ENCODE peak calls at places on chromosomes 2 and 18, in ten cellular contexts. H, K, I, E, W, J, V, C, Q and T are unnamed samples.

GRCh38 chr2:101540518-101540917 is 65.6 kb upstream of the RFX8 start:
- DNase-seq in V (no peak), E (no peak), H (no peak), J (no peak), Q (no peak), I (no peak), C (no peak), W (no peak), K (no peak), T (no peak)

GRCh38 chr2:207356604-207357003 is 173.2 kb upstream of the CREB1 start:
- DNase-seq in H (no peak), K (no peak), J (no peak), C (no peak), W (no peak), I (no peak), E (no peak), Q (no peak), V (no peak), T (no peak)

GRCh38 chr2:150147889-150148683 is 339.4 kb downstream of the RND3 start:
- DNase-seq in J (no peak), I (no peak), V (no peak), H (no peak), W (no peak), C (no peak), Q (no peak), K (no peak), E (no peak), T (no peak)

GRCh38 chr2:122886479-122887130 is 1131.2 kb downstream of the TSN start:
- DNase-seq in J (no peak), V (no peak), H (no peak), E (no peak), I (no peak), C (no peak), W (no peak), Q (no peak), K (no peak), T (no peak)

GRCh38 chr2:119250891-119251290 is 27.3 kb downstream of the STEAP3 start:
- DNase-seq in E (no peak), H (no peak), V (no peak), I (no peak), J (no peak), C (no peak), K (no peak), W (no peak), Q (no peak), T (no peak)

GRCh38 chr2:17245921-17246320 is 272.3 kb downstream of the RAD51AP2 start:
- DNase-seq in K (no peak), I (no peak), J (no peak), W (no peak), C (no peak), Q (no peak), H (no peak), V (no peak), E (no peak), T (no peak)

GRCh38 chr2:63425606-63426005 is 162.7 kb downstream of the WDPCP start:
- DNase-seq in H (no peak), J (no peak), C (no peak), W (no peak), V (no peak), E (no peak), Q (no peak), I (no peak), K (no peak), T (no peak)

GRCh38 chr2:202564226-202564625 is 70.5 kb upstream of the FAM117B start:
- DNase-seq in J (no peak), K (no peak), V (no peak), W (no peak), H (no peak), Q (no peak), I (no peak), C (no peak), E (no peak), T (no peak)

GRCh38 chr2:144835634-144836351 is 315.9 kb upstream of the ZEB2 start:
- DNase-seq in C (no peak), K (no peak), Q (no peak), I (no peak), W (no peak), H (peak), V (no peak), J (no peak), E (no peak), T (no peak)

GRCh38 chr18:62634991-62635630 is 80.2 kb upstream of the PHLPP1 start:
- DNase-seq in V (no peak), C (no peak), W (no peak), I (peak), Q (no peak), K (no peak), E (no peak), J (no peak), H (no peak), T (no peak)

GRCh38 chr2:70684846-70685622 is 83.0 kb downstream of the ADD2 start:
- DNase-seq in C (no peak), V (no peak), J (peak), E (no peak), Q (no peak), I (no peak), W (no peak), K (no peak), H (no peak), T (no peak)

GRCh38 chr2:154692927-154693326 is 5.6 kb upstream of the KCNJ3 start:
- DNase-seq in C (no peak), Q (no peak), E (no peak), K (no peak), I (no peak), H (peak), J (no peak), W (peak), V (no peak), T (peak)

GRCh38 chr2:226452768-226453167 is 346.9 kb downstream of the IRS1 start:
- DNase-seq in H (no peak), Q (no peak), V (no peak), K (no peak), C (no peak), J (no peak), E (no peak), I (no peak), W (no peak), T (no peak)

GRCh38 chr2:75113217-75113616 is 86.1 kb downstream of the TACR1 start:
- DNase-seq in Q (peak), W (no peak), C (no peak), H (no peak), E (no peak), V (no peak), K (no peak), J (no peak), I (no peak), T (no peak)

GRCh38 chr2:203361922-203362321 is 33.7 kb downstream of the ABI2 start:
- DNase-seq in Q (no peak), I (no peak), V (no peak), H (no peak), K (no peak), C (no peak), E (no peak), J (no peak), W (no peak), T (no peak)

GRCh38 chr18:58511306-58511705 is 117.6 kb downstream of the ALPK2 start:
- DNase-seq in E (no peak), Q (no peak), K (no peak), H (no peak), C (no peak), I (no peak), J (no peak), V (no peak), W (no peak), T (no peak)

DNA sequence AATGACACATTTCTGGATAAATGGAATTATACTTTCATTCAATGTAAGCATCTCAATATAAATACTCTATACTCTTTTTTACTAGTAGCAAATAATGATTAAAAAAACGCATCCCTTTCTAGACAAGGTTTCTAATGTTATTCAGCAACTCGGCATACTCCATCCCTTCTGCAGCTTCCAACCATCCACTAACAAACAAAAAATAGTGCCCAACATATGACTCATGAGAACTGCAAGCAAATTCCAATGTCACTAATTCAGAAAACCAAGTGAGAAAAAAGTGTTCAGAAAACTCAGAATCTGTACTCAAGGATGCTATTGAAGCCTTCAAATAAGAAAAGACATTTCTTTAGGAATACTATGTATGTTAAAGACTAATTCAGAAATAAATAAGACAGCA is 140.0 kb downstream of the BAZ2B start:
- DNase-seq in I (no peak), H (no peak), E (no peak), Q (no peak), K (no peak), W (no peak), V (no peak), J (no peak), C (no peak), T (no peak)
- TF ChIP-seq POLR2A in I (no peak), H (no peak), E (no peak), Q (no peak), K (no peak), W (no peak), V (no peak), J (no peak), C (no peak), T (no peak)

DNA sequence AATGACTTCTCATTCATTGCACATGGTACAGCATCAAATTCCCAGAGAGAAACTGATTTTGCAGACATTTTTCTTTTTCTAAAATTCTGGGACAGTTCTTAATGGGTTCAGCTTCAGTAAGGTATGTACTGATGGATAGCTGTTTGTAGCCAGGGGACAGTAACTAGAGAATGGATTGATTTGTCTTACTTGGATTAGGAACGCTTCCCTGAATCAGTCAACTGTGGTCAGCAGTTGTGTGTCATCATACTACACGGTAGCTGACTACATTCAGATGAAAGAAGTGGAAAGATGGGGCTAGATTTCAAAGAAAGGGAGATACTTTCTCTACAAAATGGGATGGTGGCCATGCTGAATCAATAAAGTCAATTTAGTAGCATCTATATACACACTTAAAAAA is 431.4 kb downstream of the GRB14 start:
- DNase-seq in K (no peak), W (no peak), J (no peak), H (no peak), C (no peak), I (no peak), Q (no peak), E (no peak), V (no peak), T (no peak)
- H3K4me3 ChIP-seq in K (no peak), W (no peak), J (no peak), H (no peak), C (no peak), I (no peak), Q (no peak), E (no peak), V (no peak), T (no peak)

DNA sequence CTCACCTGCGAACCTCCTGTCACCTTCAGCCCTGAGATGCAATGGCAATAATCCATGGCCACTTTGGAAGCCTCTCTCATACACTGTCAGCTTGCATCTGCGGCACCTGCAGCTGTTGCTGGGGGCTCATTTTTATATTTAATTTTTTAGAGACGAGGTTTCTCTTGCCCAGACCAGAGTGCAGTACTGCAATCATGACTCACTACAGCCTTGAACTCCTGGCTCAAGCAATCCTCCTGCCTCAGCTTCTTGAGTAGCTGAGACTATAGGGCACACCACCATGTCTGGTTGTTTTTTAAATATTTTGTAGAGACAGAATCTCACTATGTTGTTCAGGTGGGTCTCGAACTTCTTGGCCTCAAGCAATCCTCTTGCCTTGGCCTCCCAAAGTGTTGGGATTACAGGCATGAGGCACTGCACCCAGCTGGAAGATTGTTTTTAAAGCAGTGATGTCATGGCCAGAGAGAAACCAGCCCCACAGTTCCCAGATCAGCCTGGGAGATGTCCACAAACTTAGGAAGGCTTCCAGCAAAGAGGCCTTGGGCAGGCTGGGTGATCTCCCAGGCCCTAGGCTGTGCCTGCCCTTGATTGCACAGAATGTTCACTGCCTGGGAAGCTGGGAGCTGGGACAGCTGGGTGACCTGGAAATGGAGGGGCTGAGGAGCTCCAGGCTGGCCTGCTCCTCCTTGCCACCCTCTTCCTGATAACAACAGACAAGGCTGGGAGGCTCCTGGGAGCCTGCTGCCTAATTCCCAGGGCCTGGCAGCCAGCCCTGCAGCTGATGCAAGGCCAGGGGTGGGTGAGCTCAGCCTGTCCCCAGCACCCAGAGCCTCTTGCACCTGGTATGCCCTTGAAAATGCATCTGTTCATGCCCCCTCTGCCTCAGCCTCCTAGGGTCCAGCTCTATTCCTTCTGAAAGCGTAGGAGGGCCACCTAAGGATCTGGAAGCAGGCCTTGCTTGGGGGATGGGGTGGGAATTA is 27.1 kb downstream of the SH2D6 start:
- DNase-seq in Q (no peak), C (peak), I (no peak), J (no peak), E (no peak), H (no peak), W (peak), K (no peak), V (peak), T (no peak)
- TF ChIP-seq POLR2A in Q (no peak), C (no peak), I (no peak), J (no peak), E (no peak), H (no peak), W (no peak), K (no peak), V (no peak), T (no peak)

DNA sequence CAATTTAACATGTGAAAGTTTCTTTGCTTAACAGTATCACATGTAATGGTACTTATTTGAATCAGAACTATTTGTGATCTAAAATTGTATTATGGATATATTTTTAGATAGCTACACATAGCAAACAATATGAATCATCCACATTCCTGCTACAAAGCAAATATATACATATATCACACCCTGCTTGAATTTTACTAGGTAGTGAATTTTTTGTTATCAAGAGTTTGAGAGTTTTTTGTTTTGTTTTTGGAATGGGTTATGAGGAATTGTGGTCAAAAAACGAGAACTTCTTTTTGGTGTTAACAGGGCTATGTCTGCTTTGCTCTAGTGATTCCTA is 635.7 kb downstream of the NRXN1 start:
- DNase-seq in J (no peak), V (no peak), W (no peak), E (no peak), I (no peak), H (no peak), C (no peak), Q (no peak), K (no peak), T (no peak)
- H3K4me3 ChIP-seq in J (no peak), V (no peak), W (no peak), E (no peak), I (no peak), H (no peak), C (no peak), Q (no peak), K (no peak), T (no peak)

DNA sequence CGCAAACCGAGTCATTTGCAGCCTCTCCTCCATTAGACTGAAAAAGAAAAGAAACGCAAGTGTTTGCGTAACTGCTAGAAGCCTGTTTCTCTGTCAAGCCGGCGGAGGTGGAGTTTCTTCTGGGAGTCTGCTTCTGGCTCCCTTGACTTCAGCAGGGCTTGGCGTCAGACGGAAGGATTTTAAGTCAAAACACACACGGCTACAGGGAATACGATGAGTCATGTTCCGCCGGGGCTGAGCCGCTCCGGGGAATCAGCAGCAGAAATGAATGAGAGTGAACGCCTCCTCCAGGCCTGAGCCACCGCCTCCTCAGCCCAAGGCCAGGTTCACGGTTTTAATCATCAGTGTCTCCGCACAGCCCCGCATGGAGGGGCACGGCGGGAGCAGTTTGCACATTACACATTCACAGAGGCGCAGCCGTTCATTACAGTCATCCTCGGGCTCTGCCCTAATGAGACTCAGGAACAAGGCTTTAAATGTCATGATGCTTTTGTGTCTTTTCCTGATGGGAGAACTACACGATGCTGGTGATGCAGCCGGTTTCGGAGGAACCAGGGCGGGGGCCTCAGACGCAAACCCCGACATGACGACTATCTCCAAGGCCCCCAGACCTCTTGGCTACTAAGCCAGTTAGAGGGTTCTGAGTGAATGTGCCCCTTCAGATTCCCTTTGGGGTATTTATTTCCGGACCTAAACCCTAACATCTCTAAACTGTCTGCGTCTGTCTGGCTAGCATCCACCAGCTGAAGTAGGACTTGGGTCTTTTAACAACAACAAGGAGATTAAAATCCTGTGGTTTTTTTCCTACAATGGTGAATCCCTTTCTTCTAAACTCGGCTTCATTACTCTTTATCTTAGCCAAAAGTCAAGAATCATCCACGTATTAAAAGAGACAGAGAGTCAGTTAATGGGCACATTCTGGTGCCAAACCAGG is 11.1 kb upstream of the SCG2 start:
- DNase-seq in J (peak), Q (peak), W (peak), C (peak), I (peak), K (peak), H (peak), V (peak), E (peak), T (peak)
- TF ChIP-seq POLR2A in J (no peak), Q (no peak), W (no peak), C (peak), I (no peak), K (no peak), H (no peak), V (peak), E (no peak), T (no peak)

GRCh38 chr2:178761759-178762371 is 45.4 kb downstream of the TTN start:
- DNase-seq in Q (no peak), H (peak), J (peak), E (no peak), K (no peak), V (no peak), I (peak), C (peak), W (peak), T (no peak)

GRCh38 chr2:178756843-178757242 is 50.4 kb downstream of the TTN start:
- DNase-seq in K (no peak), C (no peak), W (no peak), Q (no peak), E (no peak), V (no peak), I (no peak), H (no peak), J (no peak), T (no peak)

GRCh38 chr2:178756343-178756742 is 50.9 kb downstream of the TTN start:
- DNase-seq in W (no peak), E (no peak), K (no peak), Q (no peak), C (no peak), H (no peak), V (no peak), I (no peak), J (no peak), T (no peak)
- H3K4me3 ChIP-seq in W (no peak), E (no peak), K (no peak), Q (no peak), C (no peak), H (no peak), V (no peak), I (no peak), J (no peak), T (no peak)

DNA sequence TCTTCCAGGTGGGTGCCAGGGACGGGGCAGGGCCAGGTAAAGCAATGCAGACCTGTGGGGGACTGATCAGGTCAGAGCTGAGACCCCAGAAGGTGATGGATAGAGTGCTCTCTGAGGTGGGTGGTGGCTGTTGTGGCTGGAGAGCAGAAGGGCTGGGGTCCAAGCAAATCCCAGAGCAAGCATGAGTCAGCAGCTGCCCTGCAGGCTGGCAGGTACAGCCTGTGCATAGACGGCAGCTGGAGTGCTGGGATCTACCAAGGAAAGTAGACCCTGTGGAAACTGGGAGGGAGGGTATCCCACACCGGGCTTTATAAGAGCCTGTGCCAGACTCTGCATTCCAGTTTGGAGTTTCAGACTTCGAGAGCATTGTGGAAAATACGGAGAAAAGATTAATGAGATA is 663 bp downstream of the TRIM54 start:
- DNase-seq in C (no peak), H (no peak), E (no peak), V (no peak), J (no peak), W (no peak), K (no peak), I (peak), Q (no peak), T (no peak)
- TF ChIP-seq POLR2A in C (no peak), H (no peak), E (no peak), V (no peak), J (no peak), W (no peak), K (peak), I (no peak), Q (no peak), T (no peak)

GRCh38 chr18:68713131-68713530 is 1.8 kb downstream of the TMX3 start:
- DNase-seq in I (no peak), C (no peak), W (no peak), K (no peak), H (no peak), Q (no peak), J (no peak), V (no peak), E (no peak), T (no peak)
- H3K4me3 ChIP-seq in I (no peak), C (no peak), W (no peak), K (peak), H (no peak), Q (peak), J (no peak), V (no peak), E (no peak), T (no peak)

DNA sequence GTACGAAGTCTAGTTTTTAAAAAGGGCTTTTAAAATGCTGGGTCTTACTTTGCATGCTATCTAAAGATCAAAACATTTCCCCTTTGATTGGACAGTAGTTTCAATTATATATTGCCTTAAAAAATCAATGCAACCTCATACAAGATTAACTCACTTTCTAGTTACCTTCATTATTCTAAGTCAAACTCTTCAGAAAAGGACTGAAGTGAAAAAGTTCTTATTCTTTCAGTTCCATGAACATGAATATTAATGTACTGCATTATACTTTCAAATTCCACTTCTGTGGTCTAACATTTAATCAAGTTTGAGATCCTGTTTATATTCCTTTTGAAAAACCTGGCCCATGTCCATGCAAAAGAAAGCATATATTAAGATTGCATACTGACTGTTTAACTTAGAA is 11.1 kb upstream of the ENOSF1 start:
- DNase-seq in I (no peak), W (no peak), K (no peak), C (no peak), V (no peak), H (no peak), Q (no peak), J (no peak), E (no peak), T (no peak)
- TF ChIP-seq POLR2A in I (no peak), W (no peak), K (no peak), C (no peak), V (no peak), H (no peak), Q (no peak), J (no peak), E (no peak), T (no peak)